ENCODE peak calls at places on chromosomes 3 and 15, in six cellular contexts. One of them, this sample, is unnamed.

GRCh38 chr3:141115752-141116541 is 64.8 kb downstream of the SPSB4 start:
- DNase-seq in trophoblast cell: no peak
- DNase-seq in fibroblast of lung: peak
- DNase-seq in adipocyte: no peak
- DNase-seq in neural progenitor cell: peak
- DNase-seq in mammary epithelial cell: no peak
- DNase-seq in this sample: no peak

GRCh38 chr3:197749315-197749600 is 425 bp upstream of the FYTTD1 start:
- DNase-seq in trophoblast cell: peak
- DNase-seq in fibroblast of lung: peak
- DNase-seq in adipocyte: peak
- DNase-seq in neural progenitor cell: peak
- DNase-seq in mammary epithelial cell: peak
- DNase-seq in this sample: no peak

GRCh38 chr3:115321396-115321795 is 174.3 kb upstream of the ZBTB20 start:
- DNase-seq in trophoblast cell: no peak
- DNase-seq in fibroblast of lung: peak
- DNase-seq in adipocyte: peak
- DNase-seq in neural progenitor cell: no peak
- DNase-seq in mammary epithelial cell: peak
- DNase-seq in this sample: peak

GRCh38 chr3:50675179-50676030 is 678 bp downstream of the DOCK3 start:
- DNase-seq in trophoblast cell: no peak
- DNase-seq in fibroblast of lung: no peak
- DNase-seq in adipocyte: peak
- DNase-seq in neural progenitor cell: peak
- DNase-seq in mammary epithelial cell: no peak
- DNase-seq in this sample: no peak

GRCh38 chr3:73497646-73498406 is 126.9 kb downstream of the PDZRN3 start:
- DNase-seq in trophoblast cell: no peak
- DNase-seq in fibroblast of lung: no peak
- DNase-seq in adipocyte: no peak
- DNase-seq in neural progenitor cell: no peak
- DNase-seq in mammary epithelial cell: no peak
- DNase-seq in this sample: no peak

GRCh38 chr15:44029940-44030568 is 165.0 kb downstream of the FRMD5 start:
- DNase-seq in trophoblast cell: no peak
- DNase-seq in fibroblast of lung: peak
- DNase-seq in adipocyte: peak
- DNase-seq in neural progenitor cell: no peak
- DNase-seq in mammary epithelial cell: peak
- DNase-seq in this sample: peak

GRCh38 chr3:55467099-55467498 is 20.0 kb downstream of the WNT5A start:
- DNase-seq in trophoblast cell: no peak
- DNase-seq in fibroblast of lung: peak
- DNase-seq in adipocyte: peak
- DNase-seq in neural progenitor cell: no peak
- DNase-seq in mammary epithelial cell: no peak
- DNase-seq in this sample: no peak

GRCh38 chr3:25033407-25034029 is 394.5 kb upstream of the RARB start:
- DNase-seq in trophoblast cell: peak
- DNase-seq in fibroblast of lung: peak
- DNase-seq in adipocyte: peak
- DNase-seq in neural progenitor cell: peak
- DNase-seq in mammary epithelial cell: peak
- DNase-seq in this sample: peak

GRCh38 chr3:139353920-139354556 is 10.2 kb downstream of the MRPS22 start:
- DNase-seq in trophoblast cell: peak
- DNase-seq in fibroblast of lung: peak
- DNase-seq in adipocyte: peak
- DNase-seq in neural progenitor cell: peak
- DNase-seq in mammary epithelial cell: peak
- DNase-seq in this sample: peak

GRCh38 chr15:91948001-91948608 is 94.6 kb downstream of the SLCO3A1 start:
- DNase-seq in trophoblast cell: no peak
- DNase-seq in fibroblast of lung: peak
- DNase-seq in adipocyte: peak
- DNase-seq in neural progenitor cell: peak
- DNase-seq in mammary epithelial cell: peak
- DNase-seq in this sample: no peak

GRCh38 chr3:115494826-115495225 is 128.5 kb upstream of the GAP43 start:
- DNase-seq in trophoblast cell: no peak
- DNase-seq in fibroblast of lung: no peak
- DNase-seq in adipocyte: no peak
- DNase-seq in neural progenitor cell: no peak
- DNase-seq in mammary epithelial cell: no peak
- DNase-seq in this sample: no peak

GRCh38 chr15:90097475-90097874 is 4.8 kb downstream of the IDH2 start:
- DNase-seq in trophoblast cell: no peak
- DNase-seq in fibroblast of lung: no peak
- DNase-seq in adipocyte: no peak
- DNase-seq in neural progenitor cell: no peak
- DNase-seq in mammary epithelial cell: no peak
- DNase-seq in this sample: no peak

GRCh38 chr3:112373924-112374323 is 41.0 kb downstream of the CD200 start:
- DNase-seq in trophoblast cell: peak
- DNase-seq in fibroblast of lung: no peak
- DNase-seq in adipocyte: no peak
- DNase-seq in neural progenitor cell: no peak
- DNase-seq in mammary epithelial cell: no peak
- DNase-seq in this sample: no peak

GRCh38 chr3:52162250-52162872 is 8.1 kb upstream of the POC1A start:
- DNase-seq in trophoblast cell: no peak
- DNase-seq in fibroblast of lung: no peak
- DNase-seq in adipocyte: no peak
- DNase-seq in neural progenitor cell: no peak
- DNase-seq in mammary epithelial cell: no peak
- DNase-seq in this sample: no peak

GRCh38 chr3:160977776-160978175 is 127.4 kb downstream of the B3GALNT1 start:
- DNase-seq in trophoblast cell: no peak
- DNase-seq in fibroblast of lung: no peak
- DNase-seq in adipocyte: no peak
- DNase-seq in neural progenitor cell: no peak
- DNase-seq in mammary epithelial cell: no peak
- DNase-seq in this sample: no peak

GRCh38 chr3:48642605-48643004 is 7.3 kb upstream of the SLC26A6 start:
- DNase-seq in trophoblast cell: no peak
- DNase-seq in fibroblast of lung: no peak
- DNase-seq in adipocyte: no peak
- DNase-seq in neural progenitor cell: no peak
- DNase-seq in mammary epithelial cell: no peak
- DNase-seq in this sample: no peak
- H3K9ac ChIP-seq in trophoblast cell: no peak
- H3K9ac ChIP-seq in fibroblast of lung: no peak
- H3K9ac ChIP-seq in adipocyte: no peak
- H3K9ac ChIP-seq in neural progenitor cell: no peak
- H3K9ac ChIP-seq in mammary epithelial cell: no peak
- H3K9ac ChIP-seq in this sample: no peak

DNA sequence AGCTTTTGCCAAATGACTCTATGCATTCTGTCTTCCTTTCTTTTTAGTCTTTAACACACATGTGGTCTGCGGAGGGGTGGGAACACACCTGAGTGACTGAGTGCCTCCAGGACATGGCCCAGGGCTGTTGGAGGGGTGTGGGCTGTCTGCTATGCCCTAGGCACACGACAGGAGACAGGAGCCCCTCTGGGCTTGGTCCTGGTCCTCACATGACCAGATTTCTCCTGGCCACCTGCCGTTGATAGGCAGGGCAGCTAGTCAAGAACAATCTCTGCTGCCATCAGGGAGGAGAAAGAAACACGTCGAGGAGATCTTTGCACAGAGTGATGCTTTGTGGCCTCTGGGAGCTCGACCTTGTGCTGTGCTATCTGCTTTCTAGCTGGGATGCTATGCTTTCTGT is 176.6 kb downstream of the KLF13 start:
- DNase-seq in trophoblast cell: no peak
- DNase-seq in fibroblast of lung: no peak
- DNase-seq in adipocyte: no peak
- DNase-seq in neural progenitor cell: no peak
- DNase-seq in mammary epithelial cell: no peak
- DNase-seq in this sample: no peak
- H3K9ac ChIP-seq in trophoblast cell: no peak
- H3K9ac ChIP-seq in fibroblast of lung: no peak
- H3K9ac ChIP-seq in adipocyte: no peak
- H3K9ac ChIP-seq in neural progenitor cell: no peak
- H3K9ac ChIP-seq in mammary epithelial cell: no peak
- H3K9ac ChIP-seq in this sample: no peak

GRCh38 chr15:93086791-93087190 is 2.2 kb downstream of the RGMA start:
- DNase-seq in trophoblast cell: no peak
- DNase-seq in fibroblast of lung: no peak
- DNase-seq in adipocyte: no peak
- DNase-seq in neural progenitor cell: no peak
- DNase-seq in mammary epithelial cell: no peak
- DNase-seq in this sample: no peak

GRCh38 chr15:93087825-93088199 is 1.2 kb downstream of the RGMA start:
- DNase-seq in trophoblast cell: peak
- DNase-seq in fibroblast of lung: peak
- DNase-seq in adipocyte: peak
- DNase-seq in neural progenitor cell: peak
- DNase-seq in mammary epithelial cell: peak
- DNase-seq in this sample: peak

GRCh38 chr15:93088981-93089854 is at the start of gene RGMA:
- DNase-seq in trophoblast cell: no peak
- DNase-seq in fibroblast of lung: no peak
- DNase-seq in adipocyte: peak
- DNase-seq in neural progenitor cell: peak
- DNase-seq in mammary epithelial cell: no peak
- DNase-seq in this sample: no peak

GRCh38 chr15:93089855-93090305 is 869 bp upstream of the RGMA start:
- DNase-seq in trophoblast cell: no peak
- DNase-seq in fibroblast of lung: no peak
- DNase-seq in adipocyte: peak
- DNase-seq in neural progenitor cell: peak
- DNase-seq in mammary epithelial cell: no peak
- DNase-seq in this sample: no peak

GRCh38 chr15:93088200-93088980 is 621 bp downstream of the RGMA start:
- DNase-seq in trophoblast cell: no peak
- DNase-seq in fibroblast of lung: peak
- DNase-seq in adipocyte: peak
- DNase-seq in neural progenitor cell: peak
- DNase-seq in mammary epithelial cell: peak
- DNase-seq in this sample: no peak
- H3K9ac ChIP-seq in trophoblast cell: no peak
- H3K9ac ChIP-seq in fibroblast of lung: no peak
- H3K9ac ChIP-seq in adipocyte: no peak
- H3K9ac ChIP-seq in neural progenitor cell: peak
- H3K9ac ChIP-seq in mammary epithelial cell: no peak
- H3K9ac ChIP-seq in this sample: no peak

DNA sequence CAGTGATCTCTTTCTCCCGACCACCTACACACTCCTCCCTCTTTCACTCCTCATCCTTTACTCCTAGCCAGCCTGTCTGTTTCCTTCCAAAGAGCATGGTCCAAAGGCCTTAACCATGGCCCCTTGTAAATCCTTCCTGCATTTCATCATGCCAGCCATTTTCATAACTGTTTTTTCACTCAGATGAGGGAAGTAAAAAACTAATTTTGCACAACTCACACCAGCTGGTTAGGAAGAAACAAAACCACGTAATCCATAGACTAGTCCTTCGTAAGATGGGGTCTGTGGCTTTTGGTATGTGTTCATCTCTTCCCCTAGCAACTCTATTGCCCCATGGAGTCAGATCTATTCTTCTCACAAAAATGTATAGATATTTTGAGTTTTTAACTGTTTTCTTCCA is 187.8 kb downstream of the SHOX2 start:
- DNase-seq in trophoblast cell: no peak
- DNase-seq in fibroblast of lung: no peak
- DNase-seq in adipocyte: no peak
- DNase-seq in neural progenitor cell: no peak
- DNase-seq in mammary epithelial cell: no peak
- DNase-seq in this sample: no peak
- H3K9ac ChIP-seq in trophoblast cell: no peak
- H3K9ac ChIP-seq in fibroblast of lung: no peak
- H3K9ac ChIP-seq in adipocyte: no peak
- H3K9ac ChIP-seq in neural progenitor cell: no peak
- H3K9ac ChIP-seq in mammary epithelial cell: no peak
- H3K9ac ChIP-seq in this sample: no peak

DNA sequence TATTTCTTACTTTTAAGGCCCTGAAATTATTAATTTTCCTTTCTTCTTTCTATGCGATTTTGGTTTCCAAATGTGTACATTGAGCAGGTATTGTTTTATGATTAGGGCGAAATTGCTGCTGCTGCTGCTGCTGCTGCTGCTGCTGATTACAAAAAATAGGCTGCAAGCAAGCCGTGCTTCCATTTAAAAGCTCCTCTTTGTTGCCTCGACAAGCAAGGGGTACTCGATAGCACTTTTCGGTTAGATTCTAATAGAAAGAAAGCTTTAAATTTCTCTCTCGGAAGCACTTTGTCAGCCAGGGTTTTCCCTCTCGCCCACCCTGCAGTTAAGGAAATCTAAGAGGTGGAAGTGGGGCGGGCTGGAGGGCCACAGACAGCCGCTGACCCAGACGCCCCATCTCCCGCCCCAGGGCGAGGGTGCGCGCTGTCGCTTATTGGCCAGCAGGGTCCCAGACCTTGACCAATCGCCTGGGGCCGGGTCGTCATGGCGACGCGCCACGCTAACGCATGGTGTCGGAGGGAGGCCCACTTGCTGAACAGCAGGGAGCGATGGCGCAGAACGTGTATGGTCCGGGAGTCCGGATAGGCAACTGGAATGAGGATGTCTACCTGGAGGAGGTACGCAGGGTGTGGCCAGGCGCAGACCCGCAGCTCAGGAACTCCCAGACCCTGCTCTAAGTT is at the start of gene CFAP161:
- DNase-seq in trophoblast cell: peak
- DNase-seq in fibroblast of lung: peak
- DNase-seq in adipocyte: peak
- DNase-seq in neural progenitor cell: peak
- DNase-seq in mammary epithelial cell: peak
- DNase-seq in this sample: peak
- H3K9ac ChIP-seq in trophoblast cell: no peak
- H3K9ac ChIP-seq in fibroblast of lung: no peak
- H3K9ac ChIP-seq in adipocyte: peak
- H3K9ac ChIP-seq in neural progenitor cell: no peak
- H3K9ac ChIP-seq in mammary epithelial cell: no peak
- H3K9ac ChIP-seq in this sample: no peak

GRCh38 chr15:38205502-38206235 is 47.0 kb upstream of the SPRED1 start:
- DNase-seq in trophoblast cell: no peak
- DNase-seq in fibroblast of lung: no peak
- DNase-seq in adipocyte: no peak
- DNase-seq in neural progenitor cell: no peak
- DNase-seq in mammary epithelial cell: no peak
- DNase-seq in this sample: no peak
- H3K9ac ChIP-seq in trophoblast cell: no peak
- H3K9ac ChIP-seq in fibroblast of lung: no peak
- H3K9ac ChIP-seq in adipocyte: no peak
- H3K9ac ChIP-seq in neural progenitor cell: no peak
- H3K9ac ChIP-seq in mammary epithelial cell: no peak
- H3K9ac ChIP-seq in this sample: no peak

GRCh38 chr15:78542647-78543046 is 2.4 kb downstream of the PSMA4 start:
- DNase-seq in trophoblast cell: no peak
- DNase-seq in fibroblast of lung: no peak
- DNase-seq in adipocyte: no peak
- DNase-seq in neural progenitor cell: no peak
- DNase-seq in mammary epithelial cell: no peak
- DNase-seq in this sample: no peak
- H3K9ac ChIP-seq in trophoblast cell: no peak
- H3K9ac ChIP-seq in fibroblast of lung: no peak
- H3K9ac ChIP-seq in adipocyte: peak
- H3K9ac ChIP-seq in neural progenitor cell: no peak
- H3K9ac ChIP-seq in mammary epithelial cell: no peak
- H3K9ac ChIP-seq in this sample: no peak

This sample was measured in endothelial cell of umbilical vein.